ENCODE peak calls at places on chromosome X, in ten cellular contexts. X is smooth muscle cell of the brain vasculature; P is A673; E is GM19239; Q is tibial nerve; K is GM12865; L is activated CD4-positive, alpha-beta T cell treated with anti-CD3 and anti-CD28 coated beads, Interleukin-2, amount 10 ng/mL, durations not matched to agents 7 days and 5 days; Z is AML-193; T is A549; H is pulmonary artery endothelial cell. G is an unnamed sample.

GRCh38 chrX:352582-353314 is 34.0 kb downstream of the PPP2R3B start:
- DNase-seq in X (no peak), P (no peak), E (no peak), Q (no peak), K (no peak), L (no peak), Z (no peak), T (no peak), H (no peak), G (no peak)

GRCh38 chrX:2609431-2610238 is 81.5 kb upstream of the CD99 start:
- DNase-seq in X (no peak), P (peak), E (peak), Q (no peak), K (no peak), L (no peak), Z (no peak), T (no peak), H (no peak), G (no peak)

GRCh38 chrX:106619797-106620196 is 8.0 kb downstream of the RADX start:
- DNase-seq in X (no peak), P (no peak), E (no peak), Q (no peak), K (peak), L (no peak), Z (peak), T (peak), H (no peak), G (no peak)

GRCh38 chrX:68234171-68234910 is 199.0 kb downstream of the OPHN1 start:
- DNase-seq in X (no peak), P (no peak), E (no peak), Q (no peak), K (no peak), L (no peak), Z (no peak), T (no peak), H (no peak), G (no peak)

GRCh38 chrX:53280703-53281320 is 572 bp downstream of the IQSEC2 start:
- DNase-seq in X (no peak), P (no peak), E (no peak), Q (peak), K (no peak), L (no peak), Z (no peak), T (no peak), H (no peak), G (no peak)

GRCh38 chrX:104126856-104127255 is 14.5 kb downstream of the ZCCHC18 start:
- DNase-seq in X (no peak), P (no peak), E (no peak), Q (no peak), K (no peak), L (no peak), Z (no peak), T (no peak), H (no peak), G (no peak)

GRCh38 chrX:109472939-109473713 is 8.8 kb downstream of the GUCY2F start:
- DNase-seq in X (peak), P (peak), E (no peak), Q (no peak), K (peak), L (peak), Z (peak), T (peak), H (no peak), G (peak)

GRCh38 chrX:136856527-136856926 is 24.0 kb downstream of the RBMX start:
- DNase-seq in X (no peak), P (no peak), E (no peak), Q (no peak), K (peak), L (no peak), Z (no peak), T (no peak), H (no peak), G (no peak)

GRCh38 chrX:40152173-40152705 is 54.5 kb upstream of the BCOR start:
- DNase-seq in X (no peak), P (peak), E (no peak), Q (no peak), K (no peak), L (no peak), Z (peak), T (no peak), H (no peak), G (no peak)

GRCh38 chrX:80578518-80579105 is 158.4 kb downstream of the TENT5D start:
- DNase-seq in X (no peak), P (peak), E (no peak), Q (no peak), K (peak), L (no peak), Z (no peak), T (peak), H (no peak), G (no peak)

GRCh38 chrX:119790977-119791436 is 423 bp downstream of the RPL39 start:
- DNase-seq in X (no peak), P (peak), E (no peak), Q (peak), K (peak), L (peak), Z (no peak), T (peak), H (no peak), G (peak)

GRCh38 chrX:10744011-10744410 is 123.6 kb upstream of the MID1 start:
- DNase-seq in X (no peak), P (no peak), E (no peak), Q (no peak), K (no peak), L (no peak), Z (no peak), T (no peak), H (no peak), G (no peak)

GRCh38 chrX:154719132-154719675 is 31.7 kb downstream of the GAB3 start:
- DNase-seq in X (no peak), P (no peak), E (no peak), Q (no peak), K (no peak), L (peak), Z (peak), T (no peak), H (no peak), G (no peak)

GRCh38 chrX:41332408-41332987 is 1.5 kb upstream of the DDX3X start:
- DNase-seq in X (no peak), P (no peak), E (no peak), Q (no peak), K (peak), L (peak), Z (no peak), T (peak), H (no peak), G (peak)

GRCh38 chrX:151801980-151802379 is 67.4 kb downstream of the CNGA2 start:
- DNase-seq in X (no peak), P (no peak), E (no peak), Q (no peak), K (no peak), L (no peak), Z (no peak), T (peak), H (no peak), G (no peak)

GRCh38 chrX:13464599-13465275 is 104.7 kb upstream of the EGFL6 start:
- DNase-seq in X (no peak), P (no peak), E (no peak), Q (no peak), K (no peak), L (no peak), Z (no peak), T (no peak), H (no peak), G (no peak)

GRCh38 chrX:150767475-150768131 is 74.4 kb downstream of the MTMR1 start:
- DNase-seq in X (no peak), P (no peak), E (no peak), Q (no peak), K (peak), L (no peak), Z (peak), T (no peak), H (no peak), G (no peak)

GRCh38 chrX:39752820-39753219 is 344.9 kb downstream of the BCOR start:
- DNase-seq in X (no peak), P (peak), E (no peak), Q (peak), K (no peak), L (no peak), Z (no peak), T (no peak), H (no peak), G (no peak)

GRCh38 chrX:39693298-39693697 is 404.5 kb downstream of the BCOR start:
- DNase-seq in X (no peak), P (no peak), E (no peak), Q (no peak), K (no peak), L (no peak), Z (no peak), T (no peak), H (no peak), G (no peak)

GRCh38 chrX:9558615-9559014 is 93.8 kb downstream of the TBL1X start:
- DNase-seq in X (no peak), P (no peak), E (no peak), Q (no peak), K (no peak), L (no peak), Z (no peak), T (no peak), H (no peak), G (no peak)

GRCh38 chrX:107450823-107451509 is 1.5 kb downstream of the FRMPD3 start:
- DNase-seq in X (no peak), P (peak), E (no peak), Q (no peak), K (peak), L (no peak), Z (no peak), T (peak), H (no peak), G (peak)

GRCh38 chrX:41245641-41246040 is 88.3 kb upstream of the DDX3X start:
- DNase-seq in X (no peak), P (no peak), E (no peak), Q (no peak), K (no peak), L (no peak), Z (no peak), T (no peak), H (no peak), G (no peak)

GRCh38 chrX:103792916-103793540 is 16.4 kb downstream of the PLP1 start:
- DNase-seq in X (no peak), P (no peak), E (no peak), Q (no peak), K (no peak), L (no peak), Z (no peak), T (no peak), H (no peak), G (no peak)

GRCh38 chrX:110558406-110558805 is 199.8 kb downstream of the RTL9 start:
- DNase-seq in X (no peak), P (no peak), E (no peak), Q (no peak), K (no peak), L (no peak), Z (no peak), T (no peak), H (no peak), G (no peak)

GRCh38 chrX:97850911-97851310 is 967.2 kb downstream of the RPA4 start:
- DNase-seq in X (no peak), P (no peak), E (no peak), Q (no peak), K (no peak), L (no peak), Z (no peak), T (no peak), H (no peak), G (no peak)

GRCh38 chrX:49137492-49137891 is 14.0 kb upstream of the GPKOW start:
- DNase-seq in X (no peak), P (no peak), E (no peak), Q (no peak), K (no peak), L (no peak), Z (no peak), T (no peak), H (peak), G (no peak)

GRCh38 chrX:154485150-154486051 is 1.0 kb downstream of the UBL4A start:
- DNase-seq in X (no peak), P (no peak), E (no peak), Q (no peak), K (no peak), L (no peak), Z (no peak), T (no peak), H (no peak), G (no peak)

GRCh38 chrX:71629467-71629866 is 11.2 kb upstream of the CXCR3 start:
- DNase-seq in X (no peak), P (no peak), E (no peak), Q (no peak), K (peak), L (no peak), Z (no peak), T (no peak), H (no peak), G (peak)